ENCODE peak calls at places on chromosomes 7 and 10, in eight cellular contexts. E is cardiac fibroblast; G is NB4; W is BE2C; V is HFF-Myc; F is CD8-positive, alpha-beta T cell; L is GM23248; S is small intestine. Z is an unnamed sample.

GRCh38 chr10:91080776-91081175 is 139.7 kb upstream of the PCGF5 start:
- DNase-seq in E (no peak), G (no peak), W (no peak), V (no peak), F (no peak), L (no peak), S (no peak), Z (no peak)

GRCh38 chr7:124856299-124856888 is 73.2 kb downstream of the POT1 start:
- DNase-seq in E (peak), G (peak), W (no peak), V (peak), F (no peak), L (peak), S (peak), Z (peak)

GRCh38 chr7:35261041-35261440 is 7.1 kb upstream of the TBX20 start:
- DNase-seq in E (no peak), G (no peak), W (no peak), V (no peak), F (no peak), L (no peak), S (no peak), Z (no peak)

GRCh38 chr7:156842317-156842716 is 50.7 kb downstream of the LMBR1 start:
- DNase-seq in E (peak), G (no peak), W (no peak), V (no peak), F (no peak), L (no peak), S (no peak), Z (no peak)

GRCh38 chr10:124670849-124671248 is 73.3 kb downstream of the FAM53B start:
- DNase-seq in E (no peak), G (no peak), W (peak), V (no peak), F (no peak), L (no peak), S (no peak), Z (no peak)

GRCh38 chr7:50731703-50732582 is 50.8 kb downstream of the GRB10 start:
- DNase-seq in E (no peak), G (no peak), W (no peak), V (no peak), F (no peak), L (no peak), S (no peak), Z (no peak)

GRCh38 chr7:36034020-36034419 is 119.0 kb upstream of the EEPD1 start:
- DNase-seq in E (no peak), G (no peak), W (no peak), V (no peak), F (no peak), L (peak), S (no peak), Z (no peak)

GRCh38 chr7:101165075-101165957 is at the start of gene VGF:
- DNase-seq in E (peak), G (peak), W (peak), V (peak), F (peak), L (peak), S (peak), Z (peak)

GRCh38 chr10:650691-651615 is 38.5 kb downstream of the DIP2C start:
- DNase-seq in E (no peak), G (no peak), W (no peak), V (no peak), F (no peak), L (peak), S (no peak), Z (no peak)

GRCh38 chr7:149821191-149822148 is 16.7 kb upstream of the ZNF862 start:
- DNase-seq in E (no peak), G (no peak), W (no peak), V (no peak), F (no peak), L (no peak), S (peak), Z (no peak)

GRCh38 chr10:15784237-15784636 is 64.5 kb upstream of the ITGA8 start:
- DNase-seq in E (no peak), G (no peak), W (no peak), V (no peak), F (no peak), L (no peak), S (no peak), Z (no peak)

GRCh38 chr10:60197206-60197605 is 192.5 kb downstream of the ANK3 start:
- DNase-seq in E (no peak), G (no peak), W (no peak), V (no peak), F (no peak), L (no peak), S (no peak), Z (no peak)

GRCh38 chr10:61941202-61941651 is 39.7 kb downstream of the ARID5B start:
- DNase-seq in E (no peak), G (peak), W (no peak), V (no peak), F (no peak), L (no peak), S (no peak), Z (no peak)

GRCh38 chr10:102775973-102776669 is 32.4 kb downstream of the WBP1L start:
- DNase-seq in E (peak), G (no peak), W (peak), V (no peak), F (no peak), L (peak), S (no peak), Z (peak)

GRCh38 chr7:151381333-151382078 is 28.3 kb downstream of the WDR86 start:
- DNase-seq in E (no peak), G (no peak), W (peak), V (no peak), F (peak), L (peak), S (no peak), Z (no peak)

GRCh38 chr10:103910442-103911000 is 7.5 kb downstream of the STN1 start:
- DNase-seq in E (no peak), G (no peak), W (no peak), V (no peak), F (no peak), L (peak), S (no peak), Z (no peak)

GRCh38 chr10:73887038-73888015 is 13.0 kb upstream of the CAMK2G start:
- DNase-seq in E (peak), G (no peak), W (peak), V (no peak), F (no peak), L (peak), S (peak), Z (peak)

GRCh38 chr10:11668847-11669610 is 57.6 kb upstream of the USP6NL start:
- DNase-seq in E (no peak), G (no peak), W (no peak), V (no peak), F (no peak), L (no peak), S (no peak), Z (no peak)

GRCh38 chr10:28761084-28761875 is 84.0 kb downstream of the BAMBI start:
- DNase-seq in E (peak), G (no peak), W (no peak), V (no peak), F (no peak), L (no peak), S (no peak), Z (no peak)

GRCh38 chr7:5348134-5349004 is 65.6 kb downstream of the SLC29A4 start:
- DNase-seq in E (no peak), G (no peak), W (no peak), V (no peak), F (no peak), L (no peak), S (no peak), Z (no peak)

GRCh38 chr10:13271552-13272163 is 28.2 kb downstream of the PHYH start:
- DNase-seq in E (peak), G (peak), W (peak), V (no peak), F (peak), L (peak), S (peak), Z (no peak)

GRCh38 chr7:67610897-67611296 is 614.3 kb downstream of the TYW1 start:
- DNase-seq in E (no peak), G (no peak), W (no peak), V (no peak), F (no peak), L (no peak), S (no peak), Z (no peak)

GRCh38 chr7:8125680-8126444 is 136.1 kb downstream of the ICA1 start:
- DNase-seq in E (no peak), G (peak), W (no peak), V (no peak), F (peak), L (no peak), S (peak), Z (no peak)

DNA sequence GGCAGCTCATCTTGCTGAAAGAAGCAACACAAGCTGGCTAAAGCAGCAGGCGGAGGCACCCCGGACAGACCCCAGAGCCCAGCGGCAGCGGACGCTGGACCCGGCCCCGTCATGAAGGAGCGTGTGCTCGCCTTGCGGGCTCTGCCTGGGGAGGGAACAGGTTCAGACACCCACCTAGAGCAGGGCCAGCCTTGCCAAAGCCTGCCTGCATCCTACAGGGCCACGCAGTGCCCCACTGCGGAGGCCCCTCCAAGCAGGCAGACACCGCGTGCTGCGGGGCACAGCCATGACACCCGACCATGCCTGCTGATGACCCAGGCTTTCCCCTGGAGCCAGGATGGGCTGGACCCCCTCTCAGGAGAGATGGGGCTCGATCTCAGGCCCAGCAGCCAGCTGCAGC is 91.7 kb downstream of the MAD1L1 start:
- DNase-seq in E (no peak), G (no peak), W (no peak), V (no peak), F (no peak), L (no peak), S (no peak), Z (no peak)
- H3K4me3 ChIP-seq in E (no peak), G (no peak), W (no peak), V (no peak), F (no peak), L (no peak), S (no peak), Z (no peak)

GRCh38 chr10:127908958-127909267 is 2.0 kb downstream of the PTPRE start:
- DNase-seq in E (no peak), G (no peak), W (no peak), V (no peak), F (peak), L (no peak), S (no peak), Z (no peak)

GRCh38 chr10:127909716-127910463 is 3.0 kb downstream of the PTPRE start:
- DNase-seq in E (no peak), G (no peak), W (no peak), V (no peak), F (no peak), L (peak), S (no peak), Z (no peak)

GRCh38 chr10:127906548-127907377 is at the start of gene PTPRE:
- DNase-seq in E (peak), G (peak), W (peak), V (no peak), F (peak), L (peak), S (peak), Z (no peak)

GRCh38 chr10:127907411-127908105 is 655 bp downstream of the PTPRE start:
- DNase-seq in E (peak), G (peak), W (no peak), V (no peak), F (peak), L (peak), S (no peak), Z (no peak)

DNA sequence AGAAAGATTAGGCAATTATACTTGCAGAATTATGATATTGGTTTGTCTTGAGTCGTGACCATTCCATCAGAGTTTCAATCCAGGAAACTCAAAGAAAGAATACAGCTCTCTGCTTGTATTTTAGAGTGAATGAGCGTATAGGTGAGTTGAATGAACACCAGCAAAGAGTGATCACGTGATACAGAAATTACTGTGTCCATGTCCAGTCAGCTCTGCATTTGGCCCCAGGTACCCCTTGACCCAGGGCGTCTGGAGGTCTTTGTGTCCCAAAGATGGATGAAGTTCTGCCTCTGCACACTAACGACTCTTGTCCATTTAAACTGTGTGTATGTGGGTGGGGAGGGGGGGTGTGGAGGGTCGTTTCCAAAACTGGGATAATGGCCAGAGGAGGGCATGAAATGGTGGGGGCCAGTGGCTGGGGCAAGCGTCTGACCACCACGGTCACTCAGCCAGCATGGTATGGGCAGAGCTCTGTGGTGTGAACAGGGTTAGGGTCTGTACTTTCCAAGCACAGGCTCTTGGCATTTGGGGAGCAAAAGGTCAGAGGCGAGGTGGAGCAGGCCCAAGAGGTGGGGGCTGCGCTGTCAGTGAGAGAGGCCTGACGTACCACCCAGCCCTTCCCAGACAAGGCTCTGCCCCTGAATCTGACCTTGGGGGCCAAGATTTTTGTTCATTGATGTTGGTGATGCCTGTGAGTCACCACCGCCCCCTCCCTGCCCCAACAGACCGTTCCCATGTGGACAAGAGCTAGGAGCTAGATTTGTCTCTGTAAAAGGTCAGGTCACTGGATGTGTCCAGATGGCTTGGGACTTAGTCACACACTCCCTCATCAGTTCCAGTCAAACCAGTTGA is 1.4 kb downstream of the PTPRE start:
- DNase-seq in E (peak), G (no peak), W (no peak), V (peak), F (no peak), L (peak), S (no peak), Z (no peak)
- H3K4me3 ChIP-seq in E (peak), G (no peak), W (no peak), V (peak), F (no peak), L (peak), S (no peak), Z (no peak)

GRCh38 chr7:129786179-129786514 is 166.6 kb downstream of the UBE2H start:
- DNase-seq in E (no peak), G (no peak), W (no peak), V (no peak), F (no peak), L (no peak), S (no peak), Z (no peak)
- H3K4me3 ChIP-seq in E (no peak), G (no peak), W (no peak), V (no peak), F (peak), L (no peak), S (no peak), Z (no peak)

DNA sequence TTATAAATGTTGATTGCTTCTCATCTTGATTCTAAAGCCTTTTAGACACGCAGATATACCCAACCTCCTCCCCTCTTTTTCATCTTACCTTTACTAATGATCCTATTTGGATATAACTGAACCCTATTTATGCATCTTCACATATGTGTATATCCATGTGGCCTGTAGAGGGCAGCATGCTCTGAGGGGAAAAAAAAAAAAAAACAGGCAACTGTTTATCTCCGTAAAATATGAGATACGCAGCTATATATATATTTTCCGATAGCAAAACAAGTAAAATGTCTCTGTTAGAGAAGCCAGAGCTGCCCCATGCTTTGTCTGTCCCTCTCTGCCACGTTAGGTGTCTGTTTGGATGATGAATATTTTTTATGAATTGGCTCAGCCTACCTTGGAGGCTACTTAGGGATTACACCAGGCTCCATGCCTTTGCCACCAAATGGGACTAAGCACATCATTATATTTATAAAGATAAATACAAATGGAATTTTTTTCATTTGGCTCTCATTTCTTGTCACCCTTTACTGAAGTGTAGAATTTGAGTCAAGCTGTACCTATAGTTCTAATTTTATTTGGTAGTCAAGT is 174.8 kb upstream of the FZD1 start:
- DNase-seq in E (peak), G (peak), W (no peak), V (peak), F (no peak), L (peak), S (peak), Z (no peak)
- H3K4me3 ChIP-seq in E (no peak), G (no peak), W (no peak), V (no peak), F (no peak), L (peak), S (no peak), Z (no peak)

GRCh38 chr7:105073143-105073542 is 59.1 kb downstream of the KMT2E start:
- DNase-seq in E (no peak), G (no peak), W (no peak), V (no peak), F (no peak), L (no peak), S (no peak), Z (no peak)
- H3K4me3 ChIP-seq in E (no peak), G (no peak), W (no peak), V (no peak), F (no peak), L (no peak), S (no peak), Z (no peak)

GRCh38 chr10:100746413-100746931 is 1.1 kb downstream of the PAX2 start:
- DNase-seq in E (no peak), G (no peak), W (no peak), V (no peak), F (no peak), L (no peak), S (no peak), Z (no peak)
- H3K4me3 ChIP-seq in E (no peak), G (no peak), W (no peak), V (no peak), F (no peak), L (no peak), S (no peak), Z (no peak)

GRCh38 chr7:114416089-114416990 is 1.7 kb downstream of the FOXP2 start:
- DNase-seq in E (no peak), G (no peak), W (no peak), V (no peak), F (no peak), L (peak), S (peak), Z (no peak)
- H3K4me3 ChIP-seq in E (no peak), G (no peak), W (no peak), V (no peak), F (no peak), L (no peak), S (no peak), Z (no peak)

Z was measured in skeletal muscle cell.